ENCODE peak calls at places on chromosomes 6 and 20, in six cellular contexts. Z is stimulated activated CD4-positive, alpha-beta T cell treated with anti-CD3 and anti-CD28 coated beads, TNF-alpha, amount 100 ng/mL, for 24 hours; S is IMR-90; Q is pulmonary artery endothelial cell; A is left lung; Y is A549. G is an unnamed sample.

GRCh38 chr6:169223006-169223405 is 30.6 kb downstream of the THBS2 start:
- DNase-seq in Q (no peak), A (no peak), Z (no peak), Y (no peak), S (no peak), G (no peak)

GRCh38 chr6:170187669-170188566 is 103.0 kb downstream of the DLL1 start:
- DNase-seq in Y (no peak), Z (no peak), S (no peak), A (no peak), Q (no peak), G (no peak)

GRCh38 chr6:34158876-34159275 is 13.0 kb upstream of the GRM4 start:
- DNase-seq in Q (no peak), S (no peak), A (peak; percentile 4), Y (no peak), Z (no peak), G (no peak)

GRCh38 chr6:160971151-160971550 is 20.4 kb upstream of the MAP3K4 start:
- DNase-seq in S (no peak), Z (no peak), A (no peak), Q (no peak), Y (no peak), G (no peak)

GRCh38 chr20:53903652-53903987 is 166.8 kb downstream of the BCAS1 start:
- DNase-seq in S (no peak), Q (no peak), Y (no peak), A (no peak), Z (no peak), G (no peak)

GRCh38 chr20:49319204-49319809 is 41.5 kb upstream of the ZNFX1 start:
- DNase-seq in Q (no peak), Y (no peak), S (no peak), A (no peak), Z (no peak), G (no peak)

GRCh38 chr20:59665656-59666555 is 61.6 kb downstream of the PHACTR3 start:
- DNase-seq in A (no peak), S (no peak), Z (no peak), Q (no peak), Y (no peak), G (no peak)

GRCh38 chr6:146898888-146899227 is 300.1 kb downstream of the ADGB start:
- DNase-seq in Q (no peak), S (no peak), A (no peak), Y (no peak), Z (no peak), G (no peak)

GRCh38 chr6:143223895-143224294 is 163.2 kb downstream of the AIG1 start:
- DNase-seq in Z (no peak), Y (no peak), S (no peak), Q (no peak), A (no peak), G (no peak)

GRCh38 chr20:39190666-39191570 is 228.8 kb downstream of the DHX35 start:
- DNase-seq in Z (no peak), S (peak; percentile 44), Y (peak; percentile 74), A (no peak), Q (no peak), G (no peak)

GRCh38 chr6:10526156-10526555 is 5.0 kb downstream of the GCNT2 start:
- DNase-seq in S (no peak), Z (no peak), Q (peak; percentile 64), A (no peak), Y (no peak), G (no peak)

GRCh38 chr6:134949927-134950326 is at the start of gene ALDH8A1:
- DNase-seq in Y (no peak), S (no peak), Q (no peak), A (no peak), Z (no peak), G (no peak)

GRCh38 chr20:58268421-58268821 is 40.0 kb upstream of the ANKRD60 start:
- DNase-seq in Z (no peak), Y (no peak), A (peak; percentile 48), S (no peak), Q (no peak), G (no peak)

GRCh38 chr6:119240257-119241123 is 109.1 kb downstream of the MAN1A1 start:
- DNase-seq in Y (no peak), Z (no peak), A (no peak), S (no peak), Q (no peak), G (no peak)

GRCh38 chr20:15642676-15643075 is 930.6 kb downstream of the KIF16B start:
- DNase-seq in S (peak; percentile 80), Q (peak; percentile 11), Y (no peak), Z (no peak), A (no peak), G (no peak)

GRCh38 chr6:156970595-156971112 is 193.5 kb downstream of the ARID1B start:
- DNase-seq in Q (no peak), Y (no peak), A (no peak), S (no peak), Z (no peak), G (no peak)

GRCh38 chr6:118748311-118749062 is 97.1 kb upstream of the CEP85L start:
- DNase-seq in Q (no peak), A (no peak), Z (no peak), Y (no peak), S (peak; percentile 46), G (no peak)

GRCh38 chr20:39829255-39829654 is 859.8 kb downstream of the MAFB start:
- DNase-seq in S (peak; percentile 41), Q (no peak), A (no peak), Z (no peak), Y (no peak), G (no peak)

GRCh38 chr6:133568970-133569889 is 319.7 kb upstream of the TCF21 start:
- DNase-seq in Z (no peak), Q (peak; percentile 13), Y (peak; percentile 92), S (peak; percentile 91), A (no peak), G (peak; percentile 23)

GRCh38 chr6:37130704-37131103 is 39.2 kb upstream of the PIM1 start:
- DNase-seq in S (peak; percentile 56), A (peak; percentile 82), Q (no peak), Y (no peak), Z (no peak), G (no peak)

GRCh38 chr6:131825946-131826345 is 18.1 kb downstream of the ENPP1 start:
- DNase-seq in A (no peak), Y (no peak), Q (no peak), Z (no peak), S (peak; percentile 20), G (no peak)

GRCh38 chr20:44019638-44020335 is 105.1 kb downstream of the TOX2 start:
- DNase-seq in A (no peak), Y (no peak), Z (no peak), S (peak; percentile 23), Q (no peak), G (no peak)